ENCODE peak calls at places on chromosome 22, in four cellular contexts. K is IMR-90, E is mesendoderm, C is H1. I is an unnamed sample.

GRCh38 chr22:42169055-42169469 is 38.5 kb upstream of the CYP2D6 start:
- DNase-seq in K (peak), E (peak), C (peak), I (peak)

GRCh38 chr22:34019190-34019845 is 99.0 kb upstream of the LARGE1 start:
- DNase-seq in E (peak), C (no peak), K (no peak), I (no peak)

GRCh38 chr22:31287818-31288495 is 4.3 kb downstream of the PIK3IP1 start:
- DNase-seq in C (no peak), E (no peak), K (no peak), I (no peak)

GRCh38 chr22:20569059-20570058 is 61.9 kb downstream of the MED15 start:
- DNase-seq in E (no peak), K (peak), C (no peak), I (no peak)

GRCh38 chr22:38481162-38481870 is 13.4 kb downstream of the KDELR3 start:
- DNase-seq in C (no peak), K (no peak), E (no peak), I (no peak)

GRCh38 chr22:46984751-46985506 is 222.5 kb downstream of the TBC1D22A start:
- DNase-seq in E (no peak), K (peak), C (no peak), I (no peak)

GRCh38 chr22:22941831-22942510 is 54.4 kb downstream of the IGLL5 start:
- DNase-seq in E (no peak), C (peak), K (no peak), I (peak)

GRCh38 chr22:19871845-19872778 is 17.4 kb upstream of the GNB1L start:
- DNase-seq in C (peak), E (no peak), K (no peak), I (no peak)

GRCh38 chr22:42078469-42079318 is 806 bp upstream of the SMDT1 start:
- DNase-seq in E (no peak), K (no peak), C (no peak), I (peak)

DNA sequence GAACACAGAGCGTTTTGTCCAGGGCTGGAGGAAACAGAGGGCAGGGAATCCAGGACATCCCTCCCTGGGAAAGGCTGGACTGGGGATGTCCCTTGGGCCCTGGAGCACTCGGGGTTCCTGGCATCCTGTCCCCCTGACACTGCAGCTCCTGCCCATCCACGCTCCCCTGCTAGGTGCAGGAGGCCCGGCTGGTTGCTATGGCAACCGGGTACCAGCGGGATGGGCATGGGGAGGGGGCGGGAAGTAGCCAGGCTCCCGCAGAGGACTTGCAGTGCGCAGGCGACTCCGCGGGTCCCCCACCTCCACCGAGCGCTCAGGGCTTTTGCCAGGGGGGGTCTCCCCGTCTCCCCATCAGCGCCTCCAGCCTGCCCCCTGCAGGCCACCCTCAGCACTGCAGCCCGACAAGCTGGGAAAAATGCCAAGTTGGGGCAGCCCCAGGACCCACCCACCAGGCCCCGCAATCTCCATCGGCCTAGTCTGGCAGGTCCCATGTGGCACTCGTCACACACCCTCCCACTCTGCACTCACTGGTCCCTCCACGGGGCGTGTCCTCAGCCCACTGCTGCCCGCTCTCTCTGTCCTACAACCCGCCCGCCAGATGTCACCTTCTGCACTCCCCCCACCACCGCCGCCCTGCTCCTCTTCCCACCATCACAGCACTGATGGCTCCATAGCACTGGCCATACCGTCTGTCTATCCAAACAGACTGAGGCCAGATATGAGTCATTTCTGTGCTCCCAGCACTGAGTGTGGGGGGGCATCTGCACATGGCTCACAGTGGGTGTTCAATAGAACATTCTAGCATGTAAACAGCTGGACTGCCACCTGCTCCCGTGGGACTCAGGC is 31.5 kb downstream of the KIAA0930 start:
- DNase-seq in C (peak), K (peak), E (peak), I (peak)
- H4K8ac ChIP-seq in C (peak), K (no peak), E (no peak), I (no peak)

DNA sequence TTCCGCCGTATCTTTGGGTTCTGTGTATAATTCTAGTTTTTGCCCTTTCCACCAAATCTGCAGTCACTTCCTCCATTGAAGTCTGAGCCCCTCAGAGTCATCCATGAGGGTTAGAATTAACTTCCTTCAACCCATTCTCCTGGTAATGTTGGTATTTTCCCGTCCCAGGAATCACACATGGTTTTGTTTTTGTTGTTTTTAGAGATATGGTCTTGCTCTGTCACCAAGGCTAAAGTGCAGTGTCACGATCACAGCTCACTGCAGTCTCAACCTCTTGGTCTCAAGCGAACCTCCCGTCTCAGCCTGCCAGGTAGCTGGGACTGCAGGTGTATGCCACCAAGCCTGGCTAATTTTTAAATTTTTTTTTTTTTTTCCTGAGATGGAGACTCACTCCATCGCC is 18.7 kb downstream of the ZBED4 start:
- DNase-seq in E (no peak), K (no peak), C (no peak), I (no peak)
- H4K5ac ChIP-seq in E (no peak), K (no peak), C (no peak), I (no peak)

GRCh38 chr22:43205748-43206514 is 19.0 kb upstream of the TTLL12 start:
- DNase-seq in C (no peak), K (no peak), E (no peak), I (no peak)
- H4K8ac ChIP-seq in C (no peak), K (no peak), E (no peak), I (no peak)

GRCh38 chr22:45865561-45866397 is 111.2 kb downstream of the WNT7B start:
- DNase-seq in E (no peak), C (peak), K (no peak), I (peak)
- H4K5ac ChIP-seq in E (no peak), C (no peak), K (no peak), I (no peak)

GRCh38 chr22:45211848-45212247 is 28.8 kb downstream of the KIAA0930 start:
- DNase-seq in E (no peak), K (no peak), C (no peak), I (no peak)

GRCh38 chr22:45212306-45212709 is 28.4 kb downstream of the KIAA0930 start:
- DNase-seq in K (peak), E (peak), C (no peak), I (no peak)

GRCh38 chr22:45211435-45211834 is 29.3 kb downstream of the KIAA0930 start:
- DNase-seq in C (no peak), E (no peak), K (no peak), I (no peak)

GRCh38 chr22:45210174-45210573 is 30.5 kb downstream of the KIAA0930 start:
- DNase-seq in C (no peak), E (no peak), K (no peak), I (no peak)

GRCh38 chr22:45210577-45211431 is 29.9 kb downstream of the KIAA0930 start:
- DNase-seq in K (no peak), C (no peak), E (no peak), I (no peak)
- H4K8ac ChIP-seq in K (no peak), C (no peak), E (no peak), I (no peak)

GRCh38 chr22:36321797-36322601 is 65.8 kb downstream of the MYH9 start:
- DNase-seq in K (no peak), E (no peak), C (no peak), I (no peak)

GRCh38 chr22:36324414-36324813 is 63.4 kb downstream of the MYH9 start:
- DNase-seq in C (no peak), E (no peak), K (no peak), I (no peak)

GRCh38 chr22:36323182-36323854 is 64.4 kb downstream of the MYH9 start:
- DNase-seq in E (no peak), C (no peak), K (peak), I (no peak)

GRCh38 chr22:36323855-36324331 is 63.9 kb downstream of the MYH9 start:
- DNase-seq in C (no peak), K (no peak), E (no peak), I (no peak)

DNA sequence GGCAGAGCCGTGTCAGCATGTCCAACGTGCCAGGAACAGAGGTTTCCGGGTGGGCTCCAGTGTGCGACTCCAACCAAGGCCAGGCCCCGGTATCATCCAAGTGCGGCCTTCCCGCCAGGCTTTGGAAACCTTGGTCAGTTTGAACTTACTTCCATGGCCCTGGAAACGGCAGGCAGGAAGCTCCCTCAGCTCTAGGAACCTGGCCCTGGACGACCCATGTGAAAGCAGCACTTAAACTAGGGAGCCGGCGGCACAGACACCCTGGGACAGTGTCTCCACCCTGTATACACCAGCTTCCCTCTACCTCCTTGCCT is 65.2 kb downstream of the MYH9 start:
- DNase-seq in K (no peak), E (no peak), C (no peak), I (no peak)
- H4K5ac ChIP-seq in K (peak), E (no peak), C (no peak), I (no peak)

GRCh38 chr22:27799334-27800249 is 2.0 kb downstream of the MN1 start:
- DNase-seq in E (no peak), C (no peak), K (no peak), I (peak)

GRCh38 chr22:27801616-27802388 is at the start of gene MN1:
- DNase-seq in C (peak), E (no peak), K (peak), I (peak)

GRCh38 chr22:27802389-27803079 is 978 bp upstream of the MN1 start:
- DNase-seq in E (no peak), C (no peak), K (no peak), I (no peak)

GRCh38 chr22:27800250-27801131 is 1.1 kb downstream of the MN1 start:
- DNase-seq in C (no peak), K (no peak), E (no peak), I (no peak)

DNA sequence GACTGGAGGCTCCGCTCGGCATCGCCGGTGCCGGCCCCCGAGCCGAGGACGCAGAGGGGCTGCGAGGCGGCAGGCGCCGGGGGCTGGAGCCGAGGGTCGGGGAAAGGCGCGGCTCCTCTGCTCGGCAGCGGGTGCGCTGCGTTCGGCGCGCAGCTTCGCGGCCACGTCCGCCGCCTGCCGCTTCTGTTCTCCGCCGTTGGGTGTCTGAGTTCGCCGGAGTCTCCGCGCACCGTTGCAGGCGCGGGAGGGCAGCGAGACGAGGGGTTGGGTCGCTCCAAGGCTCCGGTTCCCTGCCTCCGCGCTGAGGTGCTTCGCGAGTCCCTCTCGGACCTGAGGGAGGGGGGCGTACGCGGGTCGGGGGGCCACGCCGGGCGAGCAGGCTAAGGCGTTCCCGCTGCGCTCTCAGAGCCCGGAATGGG is 350 bp downstream of the MN1 start:
- DNase-seq in E (peak), K (peak), C (peak), I (peak)
- H4K8ac ChIP-seq in E (no peak), K (no peak), C (peak), I (no peak)

GRCh38 chr22:48340727-48341709 is 1486.7 kb downstream of the BRD1 start:
- DNase-seq in C (no peak), K (no peak), E (peak), I (no peak)
- H4K5ac ChIP-seq in C (no peak), K (no peak), E (no peak), I (no peak)

GRCh38 chr22:45204241-45204640 is 36.5 kb downstream of the KIAA0930 start:
- DNase-seq in E (no peak), K (no peak), C (no peak), I (peak)
- H4K8ac ChIP-seq in E (no peak), K (no peak), C (no peak), I (no peak)

DNA sequence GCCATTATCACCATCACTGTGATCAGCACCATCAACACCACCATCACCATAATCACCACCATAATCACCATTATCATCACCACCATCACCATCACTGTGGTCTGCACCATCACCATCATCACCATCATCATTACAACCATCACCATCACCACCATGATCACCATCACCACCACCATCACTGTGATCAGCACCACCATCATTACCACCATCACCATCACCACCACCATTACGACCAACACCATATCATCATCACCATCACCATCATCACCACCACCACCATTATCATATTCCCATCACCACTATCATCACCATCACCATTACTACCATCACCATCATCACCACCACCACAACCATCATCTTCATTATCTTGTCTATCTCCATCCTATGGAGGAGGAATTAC is 125.2 kb downstream of the PHF21B start:
- DNase-seq in E (no peak), C (no peak), K (no peak), I (no peak)
- H4K5ac ChIP-seq in E (no peak), C (no peak), K (no peak), I (no peak)

I was measured in H9.